ENCODE peak calls at places on chromosome 17, in six cellular contexts. V, E, R, J, H and N are unnamed samples. For H3K4me1, the result is how much of the 10 kb centered on the place peaks cover.

GRCh38 chr17:55577011-55577586 is 65.8 kb upstream of the SMIM36 start:
- DNase-seq in J (peak), E (peak), H (peak), R (no peak), V (peak), N (peak)

GRCh38 chr17:30174556-30174955 is 57.9 kb downstream of the NSRP1 start:
- DNase-seq in V (no peak), E (no peak), R (no peak), H (no peak), J (no peak), N (no peak)

GRCh38 chr17:63701477-63702222 is 1.7 kb upstream of the LIMD2 start:
- DNase-seq in H (no peak), E (no peak), R (no peak), V (no peak), J (no peak), N (no peak)

GRCh38 chr17:65633988-65634387 is 72.5 kb upstream of the AXIN2 start:
- DNase-seq in V (no peak), H (no peak), R (peak), E (no peak), J (no peak), N (no peak)

GRCh38 chr17:65850486-65850885 is 289.0 kb upstream of the AXIN2 start:
- DNase-seq in V (no peak), H (no peak), R (peak), J (no peak), E (no peak), N (no peak)

GRCh38 chr17:45740553-45741330 is 43.4 kb upstream of the CRHR1 start:
- DNase-seq in R (peak), H (no peak), E (no peak), V (no peak), J (peak), N (peak)

GRCh38 chr17:62093188-62094155 is 28.4 kb upstream of the MED13 start:
- DNase-seq in E (no peak), R (peak), J (no peak), H (no peak), V (no peak), N (no peak)

GRCh38 chr17:77409282-77410161 is 268.8 kb downstream of the SEC14L1 start:
- DNase-seq in V (no peak), R (no peak), E (peak), J (peak), H (peak), N (no peak)

GRCh38 chr17:48051706-48052486 is 3.7 kb downstream of the NFE2L1 start:
- DNase-seq in E (peak), R (peak), H (peak), V (peak), J (peak), N (peak)

GRCh38 chr17:17484451-17484899 is 7.7 kb downstream of the MED9 start:
- DNase-seq in V (no peak), H (no peak), R (no peak), E (no peak), J (no peak), N (no peak)

GRCh38 chr17:15408803-15409202 is 58.6 kb downstream of the CDRT4 start:
- DNase-seq in R (peak), J (no peak), E (no peak), V (no peak), H (no peak), N (no peak)

GRCh38 chr17:81150379-81151038 is 14.8 kb upstream of the PVALEF start:
- DNase-seq in J (peak), V (no peak), H (no peak), R (no peak), E (no peak), N (no peak)

GRCh38 chr17:2955931-2956582 is 107.3 kb downstream of the OR1D5 start:
- DNase-seq in J (no peak), H (no peak), R (no peak), E (no peak), V (no peak), N (no peak)

GRCh38 chr17:21399476-21400203 is 23.5 kb downstream of the KCNJ12 start:
- DNase-seq in J (no peak), R (no peak), H (no peak), V (no peak), E (no peak), N (no peak)

GRCh38 chr17:77128895-77129567 is 11.7 kb upstream of the SEC14L1 start:
- DNase-seq in E (no peak), J (no peak), V (no peak), H (no peak), R (no peak), N (no peak)

GRCh38 chr17:78144146-78144719 is 2.0 kb upstream of the C17orf99 start:
- DNase-seq in E (peak), V (peak), H (peak), J (peak), R (peak), N (peak)

DNA sequence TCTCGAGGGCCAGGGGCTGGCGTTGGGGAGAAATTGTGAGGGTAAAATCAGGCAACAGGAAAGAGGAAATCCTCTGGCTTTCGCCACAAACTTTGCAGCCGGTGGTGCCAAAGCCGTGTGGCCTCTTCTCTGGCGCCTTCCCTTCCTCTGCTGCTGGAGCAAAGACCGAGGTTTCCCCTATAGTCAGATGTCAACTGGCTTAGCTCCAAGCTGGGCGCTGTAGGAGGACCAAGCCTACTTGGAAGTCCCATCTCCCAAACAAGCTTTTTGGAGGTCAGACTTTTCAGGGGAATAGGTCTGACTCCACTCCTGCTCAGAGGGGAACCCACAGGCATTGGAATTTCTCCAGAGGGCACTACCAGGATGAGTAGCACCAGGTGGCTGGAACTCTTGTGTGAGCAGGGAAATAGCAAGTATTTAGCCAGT is 5.0 kb downstream of the IGFBP4 start:
- DNase-seq in R (no peak), H (no peak), V (peak), E (no peak), J (peak), N (peak)
- H3K4me1 ChIP-seq in R (half or more), H (under half), V (under half), E (under half), J (under half), N (under half)

DNA sequence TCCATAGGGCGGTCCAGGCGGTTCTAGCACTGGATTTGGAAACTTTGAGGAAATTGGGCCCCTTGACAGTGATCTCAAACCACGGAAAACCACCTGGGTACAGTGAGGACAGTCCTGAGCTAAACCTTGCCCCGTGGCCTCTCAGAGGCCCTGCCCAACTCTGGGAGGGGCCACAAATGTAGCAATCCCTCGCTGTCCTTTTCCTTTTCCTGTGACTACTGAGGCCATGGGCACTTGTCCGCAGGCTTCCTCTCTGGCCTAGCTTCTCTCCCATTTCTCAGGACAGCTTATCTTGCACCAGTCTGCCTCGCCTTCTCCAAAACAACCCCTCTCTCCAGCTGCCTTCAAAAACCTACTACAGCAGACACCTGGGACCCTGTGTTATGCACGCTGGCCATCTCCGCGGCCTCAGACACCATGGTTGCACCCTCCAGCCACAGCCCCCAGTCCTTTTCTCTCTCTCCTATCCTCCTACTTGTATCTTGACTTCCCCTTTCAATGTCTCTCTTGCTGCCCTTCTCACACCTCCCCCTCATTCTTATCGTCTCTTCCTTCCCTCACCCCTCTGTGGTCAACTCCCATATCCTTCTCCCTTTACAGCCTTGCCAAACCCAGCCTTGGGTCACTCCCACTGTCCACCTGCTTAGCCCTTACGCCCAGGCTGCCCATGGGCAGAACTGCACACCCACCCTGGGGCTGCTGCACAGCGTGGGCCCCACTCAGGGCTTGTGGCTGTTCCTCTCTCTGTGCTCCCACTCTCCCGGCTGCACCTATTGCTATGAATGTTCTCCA is 7.6 kb downstream of the SCPEP1 start:
- DNase-seq in E (no peak), J (no peak), H (no peak), R (no peak), V (no peak), N (no peak)
- TF ChIP-seq POLR2A in E (no peak), J (no peak), H (no peak), R (no peak), V (no peak), N (no peak)

GRCh38 chr17:10072086-10072485 is 126.3 kb downstream of the GAS7 start:
- DNase-seq in J (no peak), E (no peak), R (no peak), V (no peak), H (no peak), N (no peak)

GRCh38 chr17:10071141-10071540 is 127.3 kb downstream of the GAS7 start:
- DNase-seq in V (no peak), R (no peak), E (no peak), J (no peak), H (no peak), N (no peak)

GRCh38 chr17:10073905-10074304 is 124.5 kb downstream of the GAS7 start:
- DNase-seq in E (no peak), R (no peak), H (no peak), J (no peak), V (no peak), N (no peak)

GRCh38 chr17:10072556-10072955 is 125.8 kb downstream of the GAS7 start:
- DNase-seq in R (no peak), E (no peak), H (no peak), V (no peak), J (no peak), N (no peak)

GRCh38 chr17:10073026-10073425 is 125.4 kb downstream of the GAS7 start:
- DNase-seq in E (no peak), H (no peak), V (no peak), J (no peak), R (no peak), N (no peak)
- H3K4me1 ChIP-seq in E (under half), H (under half), V (under half), J (under half), R (under half), N (under half)

GRCh38 chr17:58354541-58355216 is 2.7 kb upstream of the SUPT4H1 start:
- DNase-seq in H (no peak), E (no peak), V (no peak), J (no peak), R (no peak), N (no peak)

GRCh38 chr17:58351182-58351581 is 819 bp downstream of the SUPT4H1 start:
- DNase-seq in E (no peak), H (no peak), R (no peak), J (no peak), V (no peak), N (no peak)

GRCh38 chr17:58352018-58352842 is at the start of gene SUPT4H1:
- DNase-seq in E (peak), J (peak), H (peak), V (peak), R (peak), N (peak)

GRCh38 chr17:58351710-58352017 is 337 bp downstream of the SUPT4H1 start:
- DNase-seq in H (no peak), R (no peak), J (no peak), E (no peak), V (no peak), N (no peak)

DNA sequence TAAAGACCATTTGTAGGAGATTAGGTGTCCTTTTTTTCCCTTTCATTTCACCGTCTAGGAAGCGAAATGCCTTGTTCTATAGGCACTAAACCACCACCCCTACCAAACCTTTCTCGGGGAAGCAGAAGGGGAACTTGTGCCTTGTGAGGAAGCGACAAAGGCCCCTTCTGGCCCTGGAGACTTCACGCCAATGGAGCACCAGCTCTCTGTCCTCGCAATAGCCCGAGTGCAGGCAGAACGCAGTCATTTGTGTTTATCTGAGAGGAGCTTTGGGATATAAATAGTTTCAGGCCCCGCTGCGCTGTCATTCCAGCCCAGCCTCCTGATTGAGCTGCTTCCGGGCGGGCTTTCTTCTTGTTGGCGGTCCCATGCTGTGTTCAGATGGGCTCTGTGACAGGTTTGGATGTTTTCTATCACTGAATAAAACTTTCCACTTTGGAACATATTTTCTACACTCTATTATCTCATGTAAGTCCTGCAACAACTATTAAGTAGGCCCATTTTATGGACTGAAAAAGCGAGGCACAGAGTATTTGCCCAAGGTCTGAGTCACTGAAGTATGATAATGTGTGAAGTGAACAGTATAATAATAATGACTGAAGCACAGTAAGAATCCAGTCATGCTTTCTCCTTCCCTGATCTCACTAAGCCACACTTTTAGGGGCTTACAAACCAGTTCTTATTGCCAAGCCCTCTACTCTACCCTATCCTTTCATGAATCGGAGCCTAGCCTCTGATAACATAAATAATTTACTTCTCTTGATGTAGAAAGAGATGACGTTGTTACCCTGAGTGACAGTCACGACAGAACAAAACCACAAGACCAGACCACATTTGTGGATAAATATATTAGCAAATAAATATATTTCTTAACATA is 1.1 kb upstream of the SUPT4H1 start:
- DNase-seq in H (peak), E (peak), V (no peak), R (no peak), J (peak), N (no peak)
- TF ChIP-seq POLR2A in H (no peak), E (no peak), V (no peak), R (no peak), J (peak), N (peak)

DNA sequence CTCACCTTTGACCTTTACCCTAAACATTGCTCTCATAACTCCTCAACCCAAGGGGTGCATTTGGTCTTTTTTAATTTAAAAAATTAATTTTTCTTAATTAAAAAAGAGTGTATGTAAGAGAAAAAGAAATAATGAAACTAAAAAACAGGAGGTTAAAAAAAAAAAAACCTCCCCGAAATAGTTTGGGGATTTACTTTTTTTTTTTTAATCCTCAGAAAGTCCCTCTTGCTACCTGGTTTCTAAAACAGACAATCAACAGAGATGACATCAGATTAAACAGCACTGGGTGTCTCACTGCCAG is 301.3 kb downstream of the SOX9 start:
- DNase-seq in J (no peak), E (no peak), V (no peak), R (no peak), H (no peak), N (no peak)
- H3K4me1 ChIP-seq in J (under half), E (under half), V (under half), R (half or more), H (under half), N (under half)

GRCh38 chr17:75174996-75175395 is 7.8 kb downstream of the SUMO2 start:
- DNase-seq in R (no peak), V (no peak), E (no peak), J (no peak), H (no peak), N (no peak)

GRCh38 chr17:75163074-75163473 is 8.8 kb upstream of the JPT1 start:
- DNase-seq in V (no peak), J (no peak), R (no peak), E (no peak), H (no peak), N (no peak)

GRCh38 chr17:75173526-75173925 is 9.2 kb downstream of the SUMO2 start:
- DNase-seq in E (no peak), V (no peak), R (no peak), J (no peak), H (no peak), N (no peak)

GRCh38 chr17:75168998-75169397 is 13.8 kb downstream of the SUMO2 start:
- DNase-seq in V (no peak), J (no peak), H (no peak), E (no peak), R (no peak), N (no peak)
- TF ChIP-seq POLR2A in V (no peak), J (no peak), H (no peak), E (no peak), R (no peak), N (no peak)